ENCODE peak calls at places on chromosomes 5 and 9, in eight cellular contexts. V, M, Q, A, T, B, E and U are unnamed samples.

GRCh38 chr9:104872959-104873850 is 54.8 kb downstream of the ABCA1 start:
- DNase-seq in E (no peak), M (peak), T (peak), B (peak), V (no peak), A (no peak), Q (no peak), U (peak)

GRCh38 chr9:115328228-115328627 is 210.3 kb upstream of the TNC start:
- DNase-seq in Q (no peak), T (peak), E (no peak), A (no peak), B (peak), M (no peak), V (no peak), U (peak)

GRCh38 chr5:136195971-136196577 is 3.1 kb upstream of the SMIM32 start:
- DNase-seq in V (no peak), E (peak), Q (no peak), B (no peak), A (no peak), M (no peak), T (no peak), U (no peak)

GRCh38 chr9:73079326-73079725 is 72.3 kb upstream of the ANXA1 start:
- DNase-seq in E (peak), M (no peak), B (no peak), T (no peak), V (no peak), Q (no peak), A (no peak), U (no peak)

GRCh38 chr9:68706579-68707201 is 1.6 kb downstream of the PIP5K1B start:
- DNase-seq in M (no peak), B (no peak), V (peak), Q (no peak), E (no peak), A (no peak), T (no peak), U (no peak)

GRCh38 chr5:56617998-56618397 is 197.4 kb upstream of the MAP3K1 start:
- DNase-seq in T (no peak), A (no peak), V (no peak), E (no peak), Q (no peak), M (no peak), B (no peak), U (no peak)

GRCh38 chr5:144433893-144434292 is 263.2 kb downstream of the KCTD16 start:
- DNase-seq in B (no peak), T (no peak), V (no peak), A (no peak), Q (no peak), E (no peak), M (no peak), U (no peak)

GRCh38 chr9:4105183-4105582 is 194.7 kb downstream of the GLIS3 start:
- DNase-seq in M (no peak), Q (no peak), B (no peak), E (no peak), A (no peak), T (peak), V (no peak), U (no peak)

GRCh38 chr5:111453290-111453689 is 59.0 kb downstream of the STARD4 start:
- DNase-seq in M (no peak), T (no peak), B (no peak), E (no peak), V (no peak), Q (no peak), A (no peak), U (no peak)